ENCODE peak calls at places on chromosomes 7 and 10, in five cellular contexts. Z is transverse colon, Q is body of pancreas, W is A549, E is stomach. R is an unnamed sample.

GRCh38 chr7:26081627-26082026 is 70.4 kb upstream of the NFE2L3 start:
- DNase-seq in E (no peak), Z (peak), W (no peak), Q (no peak), R (no peak)

GRCh38 chr10:58275261-58275660 is 6.3 kb downstream of the CISD1 start:
- DNase-seq in W (no peak), Z (no peak), E (no peak), Q (no peak), R (no peak)

GRCh38 chr10:78955206-78955605 is 113.6 kb upstream of the ZMIZ1 start:
- DNase-seq in E (no peak), Z (no peak), Q (no peak), W (no peak), R (no peak)

GRCh38 chr7:12031638-12032037 is 179.5 kb upstream of the TMEM106B start:
- DNase-seq in W (no peak), Q (no peak), Z (no peak), E (no peak), R (no peak)

GRCh38 chr7:12623885-12624498 is 53.5 kb downstream of the SCIN start:
- DNase-seq in W (peak), E (no peak), Q (no peak), Z (no peak), R (no peak)

GRCh38 chr7:131591674-131592328 is 35.4 kb upstream of the PODXL start:
- DNase-seq in Z (no peak), W (no peak), Q (no peak), E (no peak), R (no peak)

GRCh38 chr7:78542981-78543380 is 744.4 kb downstream of the PHTF2 start:
- DNase-seq in Z (no peak), W (no peak), E (no peak), Q (no peak), R (no peak)

GRCh38 chr10:73999703-74000102 is 1.8 kb downstream of the VCL start:
- DNase-seq in Q (no peak), Z (no peak), W (no peak), E (no peak), R (no peak)

GRCh38 chr10:127690176-127690575 is 46.8 kb upstream of the FOXI2 start:
- DNase-seq in E (no peak), Z (no peak), W (no peak), Q (no peak), R (no peak)

GRCh38 chr10:74322141-74322540 is 171.1 kb downstream of the ADK start:
- DNase-seq in W (no peak), Z (no peak), Q (no peak), E (no peak), R (no peak)

GRCh38 chr7:41445432-41445831 is 257.5 kb downstream of the INHBA start:
- DNase-seq in Q (no peak), Z (no peak), E (no peak), W (no peak), R (no peak)

GRCh38 chr7:16114633-16115032 is 306.7 kb downstream of the CRPPA start:
- DNase-seq in Z (no peak), E (no peak), Q (no peak), W (no peak), R (no peak)

GRCh38 chr10:48306870-48307531 is 524 bp downstream of the MAPK8 start:
- DNase-seq in Z (peak), Q (peak), E (peak), W (peak), R (peak)

GRCh38 chr10:24869354-24870016 is 82.9 kb downstream of the PRTFDC1 start:
- DNase-seq in W (no peak), Z (no peak), E (no peak), Q (no peak), R (no peak)

GRCh38 chr10:34766256-34766580 is 48.9 kb downstream of the PARD3 start:
- DNase-seq in E (no peak), Q (no peak), Z (no peak), W (no peak), R (no peak)

GRCh38 chr7:139784643-139785042 is 6.8 kb upstream of the HIPK2 start:
- DNase-seq in W (no peak), Q (no peak), E (no peak), Z (no peak), R (no peak)

DNA sequence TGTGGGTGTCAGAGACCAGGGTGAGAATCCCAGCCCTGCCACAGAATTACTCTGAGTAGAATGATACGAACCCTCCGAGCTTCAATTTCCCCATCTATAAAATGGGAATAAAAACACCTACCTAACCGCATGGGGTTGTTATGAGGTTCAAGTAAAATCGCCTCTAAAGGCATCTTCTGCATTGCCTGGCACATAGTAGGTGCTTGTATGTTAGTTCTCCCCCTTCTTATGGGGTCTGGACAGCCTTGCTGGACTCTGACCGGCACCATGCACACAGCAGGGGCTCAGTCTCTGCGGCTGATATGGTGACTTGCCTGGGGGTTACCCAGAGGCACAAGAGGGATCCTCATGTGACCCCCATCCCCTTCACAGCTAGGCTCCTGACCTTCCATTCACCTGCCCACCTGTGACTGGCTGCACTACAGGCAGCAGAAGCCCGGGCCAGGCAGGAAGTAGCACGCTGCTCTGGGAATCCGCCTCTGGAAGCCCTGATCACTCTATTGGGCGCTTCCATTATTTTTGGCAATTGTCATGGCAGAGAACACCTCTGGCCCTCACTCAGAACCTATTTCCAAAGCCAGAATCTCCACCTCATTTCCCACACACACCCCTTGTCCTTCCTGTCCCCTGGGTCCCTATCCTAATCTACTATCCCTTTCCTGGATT is 6.0 kb downstream of the SH3PXD2A start:
- DNase-seq in Z (no peak), E (no peak), Q (no peak), W (no peak), R (no peak)
- H3K27ac ChIP-seq in Z (peak), E (peak), Q (no peak), W (no peak), R (peak)

GRCh38 chr7:85765698-85766298 is 578.9 kb upstream of the SEMA3D start:
- DNase-seq in E (no peak), Q (no peak), Z (peak), W (no peak), R (no peak)
- TF ChIP-seq POLR2A in E (no peak), Q (no peak), Z (no peak), W (no peak), R (no peak)

GRCh38 chr10:124077216-124077615 is 16.2 kb downstream of the CHST15 start:
- DNase-seq in W (no peak), Q (no peak), Z (no peak), E (no peak), R (no peak)
- H3K27ac ChIP-seq in W (no peak), Q (no peak), Z (peak), E (no peak), R (no peak)

GRCh38 chr10:119522747-119523426 is 19.6 kb downstream of the RGS10 start:
- DNase-seq in Q (no peak), Z (no peak), E (no peak), W (no peak), R (no peak)
- TF ChIP-seq POLR2A in Q (no peak), Z (no peak), E (no peak), W (no peak), R (no peak)

R was measured in gastrocnemius medialis.